ENCODE peak calls at places on chromosomes 4 and X, in eight cellular contexts. Q, O, C, D, N, M, J and L are unnamed samples.
A peak's percentile ranks its signal among the peaks of the same experiment; 100 is the strongest.

GRCh38 chr4:123628288-123628687 is 231.7 kb downstream of the SPRY1 start:
- DNase-seq in C (no peak), J (no peak), O (no peak), D (no peak), Q (no peak), M (no peak), N (no peak), L (no peak)

GRCh38 chrX:33198561-33199279 is 12.6 kb downstream of the DMD start:
- DNase-seq in M (no peak), J (peak; percentile 12), O (no peak), D (no peak), C (no peak), N (no peak), Q (no peak), L (no peak)

GRCh38 chrX:116238866-116239265 is 68.3 kb downstream of the AGTR2 start:
- DNase-seq in C (no peak), J (no peak), O (no peak), D (no peak), Q (no peak), N (peak; percentile 40), M (no peak), L (no peak)

GRCh38 chrX:2387614-2388239 is 113.0 kb downstream of the DHRSX start:
- DNase-seq in J (no peak), Q (no peak), N (peak; percentile 39), O (no peak), C (peak; percentile 62), M (no peak), D (no peak), L (no peak)

GRCh38 chrX:63657821-63658220 is 127.2 kb downstream of the ARHGEF9 start:
- DNase-seq in M (peak; percentile 73), Q (no peak), O (peak; percentile 0), D (no peak), J (peak; percentile 42), C (peak; percentile 87), N (peak; percentile 6), L (peak; percentile 81)

GRCh38 chrX:15747626-15748173 is 9.6 kb downstream of the CA5B start:
- DNase-seq in O (no peak), M (no peak), Q (no peak), N (no peak), J (peak; percentile 41), C (no peak), D (peak; percentile 68), L (no peak)

GRCh38 chr4:70737006-70737405 is 15.2 kb downstream of the RUFY3 start:
- DNase-seq in J (no peak), D (no peak), Q (peak; percentile 72), M (no peak), O (no peak), N (no peak), C (no peak), L (no peak)

GRCh38 chrX:136954930-136955329 is 74.4 kb upstream of the RBMX start:
- DNase-seq in N (peak; percentile 52), M (no peak), O (peak; percentile 42), J (peak; percentile 3), C (peak; percentile 28), D (peak; percentile 13), Q (peak; percentile 50), L (no peak)

GRCh38 chr4:122715221-122715620 is 17.3 kb upstream of the BBS12 start:
- DNase-seq in N (no peak), C (no peak), D (no peak), Q (no peak), J (no peak), O (no peak), M (no peak), L (no peak)

GRCh38 chr4:3483471-3483921 is 20.4 kb downstream of the DOK7 start:
- DNase-seq in Q (no peak), J (no peak), O (no peak), N (peak; percentile 11), M (no peak), C (peak; percentile 53), D (peak; percentile 82), L (no peak)

GRCh38 chr4:123168812-123169211 is 227.8 kb upstream of the SPRY1 start:
- DNase-seq in M (no peak), O (no peak), Q (peak; percentile 85), J (peak; percentile 4), N (no peak), D (no peak), C (peak; percentile 36), L (no peak)

GRCh38 chrX:18895157-18895952 is 88.6 kb downstream of the PHKA2 start:
- DNase-seq in Q (no peak), O (no peak), N (no peak), D (no peak), J (no peak), M (peak; percentile 51), C (no peak), L (peak; percentile 66)

GRCh38 chr4:20512053-20512810 is 188.0 kb upstream of the PACRGL start:
- DNase-seq in O (no peak), M (no peak), N (peak; percentile 76), D (no peak), J (no peak), Q (no peak), C (no peak), L (no peak)

GRCh38 chr4:170004656-170005250 is 21.4 kb downstream of the MFAP3L start:
- DNase-seq in C (peak; percentile 85), O (no peak), N (no peak), J (peak; percentile 39), M (no peak), Q (no peak), D (peak; percentile 74), L (no peak)

GRCh38 chrX:55710701-55711100 is 6.8 kb upstream of the RRAGB start:
- DNase-seq in Q (no peak), N (peak; percentile 67), D (no peak), J (no peak), M (no peak), C (peak; percentile 48), O (peak; percentile 9), L (no peak)

GRCh38 chrX:30308263-30309138 is 689 bp downstream of the NR0B1 start:
- DNase-seq in J (peak; percentile 54), M (peak; percentile 24), D (peak; percentile 44), O (peak; percentile 86), N (no peak), Q (no peak), C (no peak), L (no peak)

GRCh38 chr4:181688886-181689285 is 554.3 kb upstream of the TENM3 start:
- DNase-seq in M (no peak), C (peak; percentile 78), D (no peak), N (no peak), O (no peak), Q (no peak), J (no peak), L (no peak)

GRCh38 chr4:147326581-147326980 is 154.3 kb upstream of the EDNRA start:
- DNase-seq in C (peak; percentile 58), O (no peak), J (no peak), Q (no peak), D (no peak), N (no peak), M (no peak), L (no peak)

GRCh38 chrX:124805486-124805885 is 459.1 kb downstream of the SH2D1A start:
- DNase-seq in J (no peak), Q (no peak), O (no peak), N (no peak), C (no peak), M (no peak), D (no peak), L (no peak)

GRCh38 chr4:61406677-61407076 is 206.6 kb downstream of the ADGRL3 start:
- DNase-seq in Q (no peak), C (peak; percentile 12), M (no peak), J (no peak), D (no peak), N (peak; percentile 67), O (no peak), L (no peak)

GRCh38 chr4:63296773-63297172 is 1112.5 kb downstream of the TECRL start:
- DNase-seq in J (peak; percentile 27), M (no peak), O (peak; percentile 1), D (peak; percentile 27), N (peak; percentile 49), Q (no peak), C (no peak), L (no peak)

GRCh38 chr4:151673913-151674520 is 86.8 kb downstream of the GATB start:
- DNase-seq in C (no peak), J (no peak), N (no peak), O (no peak), M (no peak), Q (no peak), D (no peak), L (no peak)
- H3K4me3 ChIP-seq in C (no peak overlapping the region), J (no peak overlapping the region), N (no peak overlapping the region), O (no peak overlapping the region), M (peak overlapping the region; percentile 39), Q (no peak overlapping the region), D (no peak overlapping the region), L (peak overlapping the region; percentile 32)

GRCh38 chr4:31791666-31792065 is 1071.5 kb downstream of the PCDH7 start:
- DNase-seq in Q (no peak), N (no peak), M (no peak), C (no peak), J (no peak), O (no peak), D (peak; percentile 18), L (no peak)

GRCh38 chr4:31788676-31789075 is 1068.5 kb downstream of the PCDH7 start:
- DNase-seq in M (no peak), C (peak; percentile 0), N (no peak), J (peak; percentile 92), O (no peak), D (peak; percentile 78), Q (no peak), L (no peak)

DNA sequence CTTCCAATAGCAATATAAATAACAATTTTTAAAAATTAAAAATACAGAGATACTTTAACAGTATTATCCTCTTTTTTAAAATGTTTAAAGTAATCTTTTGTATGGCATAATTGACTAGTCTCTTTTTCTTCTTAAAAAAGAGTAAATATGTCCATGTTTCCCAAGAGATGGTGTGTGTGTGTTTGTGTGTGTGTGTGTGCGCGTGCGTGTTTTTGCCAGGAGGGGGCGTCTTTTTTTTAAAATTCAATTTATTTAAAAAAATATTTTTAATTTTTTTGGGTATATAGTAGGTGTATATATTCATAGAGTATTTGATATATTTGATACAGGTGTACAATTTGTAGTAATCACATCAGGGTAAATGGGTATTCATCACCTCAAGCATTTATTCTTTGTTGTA is 1073.7 kb downstream of the PCDH7 start:
- DNase-seq in C (no peak), J (no peak), D (no peak), Q (no peak), M (no peak), N (peak; percentile 7), O (no peak), L (no peak)
- H3K27ac ChIP-seq in C (no peak overlapping the region), J (no peak overlapping the region), D (no peak overlapping the region), Q (no peak overlapping the region), M (no peak overlapping the region), N (no peak overlapping the region), O (no peak overlapping the region), L (no peak overlapping the region)

DNA sequence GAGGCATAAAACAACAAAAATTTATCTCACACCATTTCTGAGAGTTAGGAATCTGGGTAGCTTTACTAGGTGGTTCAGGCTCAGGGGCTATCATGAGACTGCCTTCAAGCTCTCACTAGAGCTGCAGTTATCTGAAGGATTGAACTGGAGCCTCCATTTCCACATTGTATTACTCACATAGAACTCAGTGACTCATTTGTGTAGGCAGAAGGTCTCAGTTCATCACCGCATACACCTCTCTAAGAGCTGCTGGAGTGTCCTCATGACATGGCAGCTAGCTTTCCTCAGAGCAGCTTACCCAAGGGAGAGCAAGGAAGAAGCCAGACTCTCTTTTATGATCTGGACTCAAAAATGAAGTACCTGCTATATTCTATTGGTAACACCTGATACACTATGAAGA is 389.2 kb downstream of the IQCM start:
- DNase-seq in M (no peak), O (no peak), J (no peak), N (peak; percentile 13), C (peak; percentile 65), Q (no peak), D (no peak), L (no peak)
- H3K4me3 ChIP-seq in M (no peak overlapping the region), O (no peak overlapping the region), J (no peak overlapping the region), N (no peak overlapping the region), C (no peak overlapping the region), Q (no peak overlapping the region), D (no peak overlapping the region), L (no peak overlapping the region)

GRCh38 chrX:13876652-13877051 is 59.8 kb upstream of the GPM6B start:
- DNase-seq in J (no peak), O (peak; percentile 2), C (peak; percentile 81), Q (no peak), D (no peak), M (no peak), N (peak; percentile 32), L (no peak)
- H3K27ac ChIP-seq in J (no peak overlapping the region), O (no peak overlapping the region), C (peak overlapping the region; percentile 7), Q (no peak overlapping the region), D (no peak overlapping the region), M (no peak overlapping the region), N (no peak overlapping the region), L (no peak overlapping the region)